ENCODE peak calls at places on chromosomes 7 and 10, in six cellular contexts. T is Calu3; A is activated effector memory CD4-positive, alpha-beta T cell treated with Interleukin-2 at 50 U/mL for 16 hours; N is EL; G is tibial artery; F is nucleus accumbens. V is an unnamed sample.

GRCh38 chr7:73977626-73978618 is 50.1 kb upstream of the ELN start:
- DNase-seq in T (no peak), A (no peak), N (no peak), G (peak), F (no peak), V (no peak)

GRCh38 chr7:114109299-114109698 is 190.5 kb upstream of the PPP1R3A start:
- DNase-seq in T (no peak), A (no peak), N (no peak), G (no peak), F (no peak), V (no peak)

GRCh38 chr7:82697897-82698296 is 254.3 kb upstream of the CACNA2D1 start:
- DNase-seq in T (no peak), A (no peak), N (peak), G (no peak), F (no peak), V (no peak)

GRCh38 chr7:155168607-155169006 is 98.5 kb downstream of the HTR5A start:
- DNase-seq in T (no peak), A (no peak), N (no peak), G (no peak), F (no peak), V (no peak)

GRCh38 chr7:46757006-46757405 is 824.9 kb downstream of the TNS3 start:
- DNase-seq in T (no peak), A (no peak), N (no peak), G (no peak), F (no peak), V (no peak)

GRCh38 chr10:33945051-33945450 is 610.6 kb upstream of the NRP1 start:
- DNase-seq in T (no peak), A (no peak), N (no peak), G (no peak), F (no peak), V (no peak)

GRCh38 chr10:122326806-122327205 is 47.7 kb upstream of the PLEKHA1 start:
- DNase-seq in T (no peak), A (no peak), N (no peak), G (no peak), F (no peak), V (no peak)

GRCh38 chr7:167087-167855 is 25.1 kb upstream of the FAM20C start:
- DNase-seq in T (no peak), A (no peak), N (no peak), G (no peak), F (no peak), V (no peak)

GRCh38 chr10:8544057-8544380 is 489.5 kb downstream of the GATA3 start:
- DNase-seq in T (peak), A (no peak), N (no peak), G (no peak), F (no peak), V (no peak)

GRCh38 chr7:949021-949934 is 5.2 kb downstream of the ADAP1 start:
- DNase-seq in T (peak), A (no peak), N (no peak), G (no peak), F (no peak), V (no peak)

GRCh38 chr10:71838264-71839211 is 12.5 kb downstream of the PSAP start:
- DNase-seq in T (no peak), A (no peak), N (peak), G (no peak), F (no peak), V (peak)

GRCh38 chr7:36611703-36612102 is 112.6 kb downstream of the AOAH start:
- DNase-seq in T (no peak), A (no peak), N (no peak), G (no peak), F (no peak), V (no peak)

GRCh38 chr7:42494199-42494710 is 257.2 kb upstream of the GLI3 start:
- DNase-seq in T (no peak), A (no peak), N (no peak), G (no peak), F (no peak), V (no peak)

GRCh38 chr10:83954193-83954794 is 185.0 kb upstream of the GHITM start:
- DNase-seq in T (no peak), A (no peak), N (no peak), G (no peak), F (no peak), V (no peak)

GRCh38 chr7:28500143-28500542 is 87.8 kb downstream of the CREB5 start:
- DNase-seq in T (no peak), A (no peak), N (no peak), G (no peak), F (no peak), V (no peak)